ENCODE peak calls at places on chromosomes 1 and 21, in six cellular contexts. One of them, this sample, is unnamed.

GRCh38 chr1:183218981-183219621 is 33.0 kb downstream of the LAMC2 start:
- DNase-seq in ascending aorta: no peak
- DNase-seq in esophagus muscularis mucosa: no peak
- DNase-seq in pancreas: no peak
- DNase-seq in prostate gland: peak; percentile 78
- DNase-seq in CD8-positive, alpha-beta memory T cell: no peak
- DNase-seq in this sample: no peak

GRCh38 chr1:20462397-20462796 is 23.6 kb downstream of the CAMK2N1 start:
- DNase-seq in ascending aorta: no peak
- DNase-seq in esophagus muscularis mucosa: no peak
- DNase-seq in pancreas: no peak
- DNase-seq in prostate gland: no peak
- DNase-seq in CD8-positive, alpha-beta memory T cell: no peak
- DNase-seq in this sample: peak; percentile 24

GRCh38 chr1:31690921-31691320 is 12.9 kb downstream of the COL16A1 start:
- DNase-seq in ascending aorta: no peak
- DNase-seq in esophagus muscularis mucosa: no peak
- DNase-seq in pancreas: peak; percentile 9
- DNase-seq in prostate gland: no peak
- DNase-seq in CD8-positive, alpha-beta memory T cell: no peak
- DNase-seq in this sample: no peak

GRCh38 chr1:231934797-231935196 is 308.2 kb downstream of the DISC1 start:
- DNase-seq in ascending aorta: no peak
- DNase-seq in esophagus muscularis mucosa: no peak
- DNase-seq in pancreas: no peak
- DNase-seq in prostate gland: peak; percentile 41
- DNase-seq in CD8-positive, alpha-beta memory T cell: no peak
- DNase-seq in this sample: no peak

GRCh38 chr1:228280106-228280901 is 72.5 kb downstream of the OBSCN start:
- DNase-seq in ascending aorta: peak; percentile 2
- DNase-seq in esophagus muscularis mucosa: no peak
- DNase-seq in pancreas: no peak
- DNase-seq in prostate gland: no peak
- DNase-seq in CD8-positive, alpha-beta memory T cell: no peak
- DNase-seq in this sample: no peak

GRCh38 chr1:112144738-112145426 is 155.4 kb upstream of the KCND3 start:
- DNase-seq in ascending aorta: no peak
- DNase-seq in esophagus muscularis mucosa: no peak
- DNase-seq in pancreas: no peak
- DNase-seq in prostate gland: no peak
- DNase-seq in CD8-positive, alpha-beta memory T cell: no peak
- DNase-seq in this sample: no peak

GRCh38 chr1:10252508-10252907 is 42.1 kb downstream of the KIF1B start:
- DNase-seq in ascending aorta: no peak
- DNase-seq in esophagus muscularis mucosa: no peak
- DNase-seq in pancreas: no peak
- DNase-seq in prostate gland: no peak
- DNase-seq in CD8-positive, alpha-beta memory T cell: no peak
- DNase-seq in this sample: no peak

GRCh38 chr21:15549671-15550070 is 180.1 kb upstream of the USP25 start:
- DNase-seq in ascending aorta: no peak
- DNase-seq in esophagus muscularis mucosa: no peak
- DNase-seq in pancreas: no peak
- DNase-seq in prostate gland: no peak
- DNase-seq in CD8-positive, alpha-beta memory T cell: no peak
- DNase-seq in this sample: no peak

GRCh38 chr1:32933742-32934322 is 30.8 kb downstream of the RNF19B start:
- DNase-seq in ascending aorta: no peak
- DNase-seq in esophagus muscularis mucosa: no peak
- DNase-seq in pancreas: no peak
- DNase-seq in prostate gland: peak; percentile 65
- DNase-seq in CD8-positive, alpha-beta memory T cell: no peak
- DNase-seq in this sample: peak; percentile 11

GRCh38 chr1:151416231-151416630 is 16.9 kb downstream of the PSMB4 start:
- DNase-seq in ascending aorta: no peak
- DNase-seq in esophagus muscularis mucosa: no peak
- DNase-seq in pancreas: no peak
- DNase-seq in prostate gland: no peak
- DNase-seq in CD8-positive, alpha-beta memory T cell: no peak
- DNase-seq in this sample: no peak

GRCh38 chr1:119139393-119139792 is 1.1 kb downstream of the WARS2 start:
- DNase-seq in ascending aorta: no peak
- DNase-seq in esophagus muscularis mucosa: no peak
- DNase-seq in pancreas: no peak
- DNase-seq in prostate gland: no peak
- DNase-seq in CD8-positive, alpha-beta memory T cell: peak; percentile 61
- DNase-seq in this sample: no peak

GRCh38 chr1:231072502-231072901 is 32.4 kb upstream of the FAM89A start:
- DNase-seq in ascending aorta: no peak
- DNase-seq in esophagus muscularis mucosa: no peak
- DNase-seq in pancreas: no peak
- DNase-seq in prostate gland: no peak
- DNase-seq in CD8-positive, alpha-beta memory T cell: no peak
- DNase-seq in this sample: no peak

GRCh38 chr1:43493661-43494450 is 36.8 kb upstream of the PTPRF start:
- DNase-seq in ascending aorta: no peak
- DNase-seq in esophagus muscularis mucosa: peak; percentile 42
- DNase-seq in pancreas: no peak
- DNase-seq in prostate gland: no peak
- DNase-seq in CD8-positive, alpha-beta memory T cell: no peak
- DNase-seq in this sample: no peak

GRCh38 chr1:161886589-161886988 is 120.5 kb downstream of the ATF6 start:
- DNase-seq in ascending aorta: no peak
- DNase-seq in esophagus muscularis mucosa: no peak
- DNase-seq in pancreas: no peak
- DNase-seq in prostate gland: no peak
- DNase-seq in CD8-positive, alpha-beta memory T cell: no peak
- DNase-seq in this sample: no peak

GRCh38 chr1:30286984-30287839 is 436.2 kb downstream of the MATN1 start:
- DNase-seq in ascending aorta: no peak
- DNase-seq in esophagus muscularis mucosa: peak; percentile 81
- DNase-seq in pancreas: no peak
- DNase-seq in prostate gland: no peak
- DNase-seq in CD8-positive, alpha-beta memory T cell: no peak
- DNase-seq in this sample: no peak

GRCh38 chr1:84382127-84382526 is 16.2 kb upstream of the DNASE2B start:
- DNase-seq in ascending aorta: no peak
- DNase-seq in esophagus muscularis mucosa: no peak
- DNase-seq in pancreas: no peak
- DNase-seq in prostate gland: no peak
- DNase-seq in CD8-positive, alpha-beta memory T cell: no peak
- DNase-seq in this sample: no peak

GRCh38 chr1:47710075-47711071 is 272.5 kb downstream of the FOXD2 start:
- DNase-seq in ascending aorta: no peak
- DNase-seq in esophagus muscularis mucosa: no peak
- DNase-seq in pancreas: peak; percentile 82
- DNase-seq in prostate gland: peak; percentile 63
- DNase-seq in CD8-positive, alpha-beta memory T cell: peak; percentile 44
- DNase-seq in this sample: peak; percentile 29

GRCh38 chr1:116556289-116557006 is 14.4 kb downstream of the CD58 start:
- DNase-seq in ascending aorta: peak; percentile 64
- DNase-seq in esophagus muscularis mucosa: peak; percentile 89
- DNase-seq in pancreas: no peak
- DNase-seq in prostate gland: peak; percentile 40
- DNase-seq in CD8-positive, alpha-beta memory T cell: peak; percentile 53
- DNase-seq in this sample: no peak

GRCh38 chr1:54248966-54249365 is 49.0 kb downstream of the MRPL37 start:
- DNase-seq in ascending aorta: no peak
- DNase-seq in esophagus muscularis mucosa: no peak
- DNase-seq in pancreas: no peak
- DNase-seq in prostate gland: no peak
- DNase-seq in CD8-positive, alpha-beta memory T cell: no peak
- DNase-seq in this sample: no peak

GRCh38 chr1:201511925-201512539 is 5.1 kb upstream of the CSRP1 start:
- DNase-seq in ascending aorta: no peak
- DNase-seq in esophagus muscularis mucosa: no peak
- DNase-seq in pancreas: peak; percentile 44
- DNase-seq in prostate gland: peak; percentile 79
- DNase-seq in CD8-positive, alpha-beta memory T cell: no peak
- DNase-seq in this sample: peak; percentile 81

GRCh38 chr1:207868252-207868768 is 42.6 kb downstream of the CD34 start:
- DNase-seq in ascending aorta: no peak
- DNase-seq in esophagus muscularis mucosa: no peak
- DNase-seq in pancreas: peak; percentile 56
- DNase-seq in prostate gland: peak; percentile 79
- DNase-seq in CD8-positive, alpha-beta memory T cell: no peak
- DNase-seq in this sample: no peak
- H3K27ac ChIP-seq in ascending aorta: peak overlapping the region; percentile 98
- H3K27ac ChIP-seq in esophagus muscularis mucosa: peak overlapping the region; percentile 98
- H3K27ac ChIP-seq in pancreas: peak overlapping the region; percentile 82
- H3K27ac ChIP-seq in prostate gland: peak overlapping the region; percentile 99
- H3K27ac ChIP-seq in CD8-positive, alpha-beta memory T cell: peak overlapping the region; percentile 83
- H3K27ac ChIP-seq in this sample: peak overlapping the region; percentile 79

DNA sequence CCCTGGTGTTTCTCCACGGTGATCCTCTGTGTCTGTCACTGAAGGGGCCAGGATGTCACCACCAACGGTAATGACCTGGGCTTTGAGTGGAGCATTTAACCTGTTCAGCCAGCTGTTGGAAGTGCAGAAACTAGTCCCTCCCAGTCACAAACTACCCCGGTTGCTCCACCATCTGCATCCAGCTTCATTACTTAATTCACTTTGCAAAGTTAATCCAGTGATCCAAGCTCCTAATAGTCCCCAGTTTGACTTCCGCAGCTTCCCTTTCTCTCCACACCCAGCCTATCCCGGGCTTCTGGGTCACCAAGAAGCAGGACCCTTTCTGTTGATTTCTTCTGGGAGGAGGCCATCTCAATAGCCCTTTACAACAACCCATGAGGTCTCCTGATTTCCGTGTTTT is 63.5 kb downstream of the MDM4 start:
- DNase-seq in ascending aorta: no peak
- DNase-seq in esophagus muscularis mucosa: no peak
- DNase-seq in pancreas: no peak
- DNase-seq in prostate gland: no peak
- DNase-seq in CD8-positive, alpha-beta memory T cell: no peak
- DNase-seq in this sample: no peak
- H3K27ac ChIP-seq in ascending aorta: no peak overlapping the region
- H3K27ac ChIP-seq in esophagus muscularis mucosa: peak overlapping the region; percentile 40
- H3K27ac ChIP-seq in pancreas: no peak overlapping the region
- H3K27ac ChIP-seq in prostate gland: no peak overlapping the region
- H3K27ac ChIP-seq in CD8-positive, alpha-beta memory T cell: no peak overlapping the region
- H3K27ac ChIP-seq in this sample: no peak overlapping the region

GRCh38 chr21:38151021-38151645 is 105.7 kb upstream of the KCNJ15 start:
- DNase-seq in ascending aorta: no peak
- DNase-seq in esophagus muscularis mucosa: no peak
- DNase-seq in pancreas: no peak
- DNase-seq in prostate gland: no peak
- DNase-seq in CD8-positive, alpha-beta memory T cell: no peak
- DNase-seq in this sample: no peak

GRCh38 chr21:38145104-38145503 is 111.7 kb upstream of the KCNJ15 start:
- DNase-seq in ascending aorta: no peak
- DNase-seq in esophagus muscularis mucosa: no peak
- DNase-seq in pancreas: no peak
- DNase-seq in prostate gland: no peak
- DNase-seq in CD8-positive, alpha-beta memory T cell: no peak
- DNase-seq in this sample: no peak

GRCh38 chr21:38147391-38147790 is 109.4 kb upstream of the KCNJ15 start:
- DNase-seq in ascending aorta: no peak
- DNase-seq in esophagus muscularis mucosa: no peak
- DNase-seq in pancreas: no peak
- DNase-seq in prostate gland: no peak
- DNase-seq in CD8-positive, alpha-beta memory T cell: no peak
- DNase-seq in this sample: no peak

GRCh38 chr21:38144193-38144592 is 112.6 kb upstream of the KCNJ15 start:
- DNase-seq in ascending aorta: no peak
- DNase-seq in esophagus muscularis mucosa: no peak
- DNase-seq in pancreas: no peak
- DNase-seq in prostate gland: no peak
- DNase-seq in CD8-positive, alpha-beta memory T cell: no peak
- DNase-seq in this sample: no peak

GRCh38 chr21:38148046-38148445 is 108.7 kb upstream of the KCNJ15 start:
- DNase-seq in ascending aorta: no peak
- DNase-seq in esophagus muscularis mucosa: no peak
- DNase-seq in pancreas: no peak
- DNase-seq in prostate gland: no peak
- DNase-seq in CD8-positive, alpha-beta memory T cell: no peak
- DNase-seq in this sample: no peak
- H3K27ac ChIP-seq in ascending aorta: no peak overlapping the region
- H3K27ac ChIP-seq in esophagus muscularis mucosa: no peak overlapping the region
- H3K27ac ChIP-seq in pancreas: no peak overlapping the region
- H3K27ac ChIP-seq in prostate gland: no peak overlapping the region
- H3K27ac ChIP-seq in CD8-positive, alpha-beta memory T cell: no peak overlapping the region
- H3K27ac ChIP-seq in this sample: no peak overlapping the region

GRCh38 chr1:174789399-174789798 is 210.3 kb upstream of the CACYBP start:
- DNase-seq in ascending aorta: no peak
- DNase-seq in esophagus muscularis mucosa: no peak
- DNase-seq in pancreas: no peak
- DNase-seq in prostate gland: no peak
- DNase-seq in CD8-positive, alpha-beta memory T cell: no peak
- DNase-seq in this sample: no peak
- H3K27ac ChIP-seq in ascending aorta: peak overlapping the region; percentile 70
- H3K27ac ChIP-seq in esophagus muscularis mucosa: no peak overlapping the region
- H3K27ac ChIP-seq in pancreas: no peak overlapping the region
- H3K27ac ChIP-seq in prostate gland: no peak overlapping the region
- H3K27ac ChIP-seq in CD8-positive, alpha-beta memory T cell: no peak overlapping the region
- H3K27ac ChIP-seq in this sample: no peak overlapping the region

DNA sequence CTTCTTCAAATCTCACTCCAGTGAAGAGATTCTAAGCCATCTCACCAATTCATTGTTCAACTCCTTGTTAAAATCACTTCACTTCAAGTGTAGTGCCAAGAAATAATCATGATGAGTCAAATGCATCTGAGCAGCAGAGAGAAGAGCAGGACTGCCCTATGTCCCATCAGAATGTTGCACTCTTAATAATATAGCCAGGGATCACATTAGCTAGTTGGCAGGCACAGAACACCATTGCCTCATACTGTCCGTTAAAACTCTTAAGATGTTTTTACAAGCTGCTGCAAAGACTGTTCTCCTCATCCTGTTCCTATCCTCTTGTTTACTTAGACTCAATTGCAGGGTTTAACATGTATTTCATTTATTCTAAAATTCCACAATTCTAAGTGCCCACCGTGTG is 432.9 kb downstream of the PLPP3 start:
- DNase-seq in ascending aorta: no peak
- DNase-seq in esophagus muscularis mucosa: no peak
- DNase-seq in pancreas: no peak
- DNase-seq in prostate gland: peak; percentile 22
- DNase-seq in CD8-positive, alpha-beta memory T cell: no peak
- DNase-seq in this sample: no peak
- H3K27ac ChIP-seq in ascending aorta: peak overlapping the region; percentile 31
- H3K27ac ChIP-seq in esophagus muscularis mucosa: peak overlapping the region; percentile 47
- H3K27ac ChIP-seq in pancreas: no peak overlapping the region
- H3K27ac ChIP-seq in prostate gland: peak overlapping the region; percentile 34
- H3K27ac ChIP-seq in CD8-positive, alpha-beta memory T cell: no peak overlapping the region
- H3K27ac ChIP-seq in this sample: no peak overlapping the region